ENCODE peak calls at places on chromosomes 4 and X, in six cellular contexts. One of them, this sample, is unnamed.
A peak's percentile ranks its signal among the peaks of the same experiment; 100 is the strongest.

GRCh38 chrX:110142096-110142495 is 139.2 kb downstream of the TMEM164 start:
- DNase-seq in HuH-7.5: no peak
- DNase-seq in Caki2: no peak
- DNase-seq in memory B cell: no peak
- DNase-seq in left ventricle myocardium superior: no peak
- DNase-seq in NAMALWA: no peak
- DNase-seq in this sample: no peak

GRCh38 chr4:176800891-176801534 is 8.3 kb upstream of the VEGFC start:
- DNase-seq in HuH-7.5: no peak
- DNase-seq in Caki2: no peak
- DNase-seq in memory B cell: no peak
- DNase-seq in left ventricle myocardium superior: no peak
- DNase-seq in NAMALWA: no peak
- DNase-seq in this sample: no peak

GRCh38 chr4:153838564-153838963 is 49.7 kb upstream of the SFRP2 start:
- DNase-seq in HuH-7.5: no peak
- DNase-seq in Caki2: no peak
- DNase-seq in memory B cell: no peak
- DNase-seq in left ventricle myocardium superior: no peak
- DNase-seq in NAMALWA: no peak
- DNase-seq in this sample: no peak

GRCh38 chrX:118974908-118975671 is 672 bp downstream of the LONRF3 start:
- DNase-seq in HuH-7.5: peak; percentile 32
- DNase-seq in Caki2: peak; percentile 60
- DNase-seq in memory B cell: no peak
- DNase-seq in left ventricle myocardium superior: peak; percentile 55
- DNase-seq in NAMALWA: no peak
- DNase-seq in this sample: peak; percentile 74

GRCh38 chr4:125315571-125316390 is 1.0 kb downstream of the FAT4 start:
- DNase-seq in HuH-7.5: peak; percentile 19
- DNase-seq in Caki2: peak; percentile 63
- DNase-seq in memory B cell: no peak
- DNase-seq in left ventricle myocardium superior: peak; percentile 78
- DNase-seq in NAMALWA: no peak
- DNase-seq in this sample: peak; percentile 10

GRCh38 chr4:159016527-159017137 is 86.2 kb upstream of the RAPGEF2 start:
- DNase-seq in HuH-7.5: no peak
- DNase-seq in Caki2: no peak
- DNase-seq in memory B cell: no peak
- DNase-seq in left ventricle myocardium superior: no peak
- DNase-seq in NAMALWA: peak; percentile 77
- DNase-seq in this sample: no peak

GRCh38 chr4:128306992-128307581 is 19.5 kb upstream of the PGRMC2 start:
- DNase-seq in HuH-7.5: no peak
- DNase-seq in Caki2: no peak
- DNase-seq in memory B cell: no peak
- DNase-seq in left ventricle myocardium superior: no peak
- DNase-seq in NAMALWA: peak; percentile 12
- DNase-seq in this sample: no peak

GRCh38 chrX:23952984-23953907 is 45.4 kb downstream of the CXorf58 start:
- DNase-seq in HuH-7.5: no peak
- DNase-seq in Caki2: no peak
- DNase-seq in memory B cell: peak; percentile 10
- DNase-seq in left ventricle myocardium superior: no peak
- DNase-seq in NAMALWA: peak; percentile 62
- DNase-seq in this sample: peak; percentile 77

GRCh38 chrX:46653482-46653881 is 79.9 kb downstream of the CHST7 start:
- DNase-seq in HuH-7.5: peak; percentile 7
- DNase-seq in Caki2: no peak
- DNase-seq in memory B cell: no peak
- DNase-seq in left ventricle myocardium superior: no peak
- DNase-seq in NAMALWA: peak; percentile 8
- DNase-seq in this sample: peak; percentile 40

GRCh38 chr4:102174800-102175199 is 170.5 kb downstream of the SLC39A8 start:
- DNase-seq in HuH-7.5: no peak
- DNase-seq in Caki2: no peak
- DNase-seq in memory B cell: no peak
- DNase-seq in left ventricle myocardium superior: no peak
- DNase-seq in NAMALWA: no peak
- DNase-seq in this sample: no peak

GRCh38 chrX:91108761-91109160 is 325.9 kb upstream of the PABPC5 start:
- DNase-seq in HuH-7.5: no peak
- DNase-seq in Caki2: no peak
- DNase-seq in memory B cell: no peak
- DNase-seq in left ventricle myocardium superior: no peak
- DNase-seq in NAMALWA: no peak
- DNase-seq in this sample: no peak

GRCh38 chr4:129240816-129241215 is 144.9 kb downstream of the C4orf33 start:
- DNase-seq in HuH-7.5: no peak
- DNase-seq in Caki2: no peak
- DNase-seq in memory B cell: no peak
- DNase-seq in left ventricle myocardium superior: no peak
- DNase-seq in NAMALWA: no peak
- DNase-seq in this sample: no peak

GRCh38 chrX:149757206-149758067 is 16.4 kb upstream of the HSFX1 start:
- DNase-seq in HuH-7.5: no peak
- DNase-seq in Caki2: no peak
- DNase-seq in memory B cell: no peak
- DNase-seq in left ventricle myocardium superior: no peak
- DNase-seq in NAMALWA: no peak
- DNase-seq in this sample: no peak

GRCh38 chr4:4681651-4682050 is 139.8 kb upstream of the STX18 start:
- DNase-seq in HuH-7.5: no peak
- DNase-seq in Caki2: no peak
- DNase-seq in memory B cell: no peak
- DNase-seq in left ventricle myocardium superior: no peak
- DNase-seq in NAMALWA: no peak
- DNase-seq in this sample: no peak

GRCh38 chrX:2610246-2611170 is 80.6 kb upstream of the CD99 start:
- DNase-seq in HuH-7.5: no peak
- DNase-seq in Caki2: peak; percentile 15
- DNase-seq in memory B cell: no peak
- DNase-seq in left ventricle myocardium superior: no peak
- DNase-seq in NAMALWA: no peak
- DNase-seq in this sample: no peak

GRCh38 chr4:169070895-169071218 is 60.8 kb upstream of the CBR4 start:
- DNase-seq in HuH-7.5: peak; percentile 56
- DNase-seq in Caki2: peak; percentile 55
- DNase-seq in memory B cell: no peak
- DNase-seq in left ventricle myocardium superior: no peak
- DNase-seq in NAMALWA: no peak
- DNase-seq in this sample: no peak

GRCh38 chr4:158678767-158679166 is 6.7 kb downstream of the ETFDH start:
- DNase-seq in HuH-7.5: no peak
- DNase-seq in Caki2: no peak
- DNase-seq in memory B cell: no peak
- DNase-seq in left ventricle myocardium superior: no peak
- DNase-seq in NAMALWA: no peak
- DNase-seq in this sample: no peak